ENCODE peak calls at places on chromosomes 13 and 19, in nine cellular contexts. U is thyroid gland, L is Panc1, Z is pancreas, G is left lung, K is brain microvascular endothelial cell, I is lung, R is transverse colon, Q is upper lobe of left lung. Y is an unnamed sample.

GRCh38 chr13:73901324-73902068 is 232.7 kb downstream of the KLF12 start:
- DNase-seq in U (no peak), L (no peak), Z (no peak), G (no peak), K (no peak), I (no peak), R (no peak), Q (no peak), Y (no peak)

GRCh38 chr19:17490411-17490810 is 20.1 kb downstream of the SLC27A1 start:
- DNase-seq in U (no peak), L (no peak), Z (no peak), G (no peak), K (no peak), I (no peak), R (no peak), Q (no peak), Y (no peak)

GRCh38 chr13:97460853-97461252 is 26.9 kb downstream of the RAP2A start:
- DNase-seq in U (no peak), L (no peak), Z (no peak), G (no peak), K (no peak), I (no peak), R (no peak), Q (no peak), Y (no peak)

GRCh38 chr19:35856546-35857149 is at the start of gene KIRREL2:
- DNase-seq in U (no peak), L (no peak), Z (peak), G (no peak), K (no peak), I (no peak), R (no peak), Q (no peak), Y (no peak)

GRCh38 chr19:12596927-12597548 is 13.6 kb downstream of the ZNF490 start:
- DNase-seq in U (peak), L (no peak), Z (no peak), G (peak), K (no peak), I (peak), R (no peak), Q (peak), Y (no peak)

GRCh38 chr19:40367577-40368434 is 19.3 kb downstream of the PLD3 start:
- DNase-seq in U (no peak), L (no peak), Z (no peak), G (no peak), K (no peak), I (no peak), R (no peak), Q (no peak), Y (no peak)

GRCh38 chr13:58620171-58620570 is 988.6 kb downstream of the PCDH17 start:
- DNase-seq in U (no peak), L (no peak), Z (no peak), G (no peak), K (no peak), I (no peak), R (no peak), Q (no peak), Y (no peak)

GRCh38 chr13:32781906-32782305 is 195.7 kb downstream of the PDS5B start:
- DNase-seq in U (no peak), L (no peak), Z (no peak), G (no peak), K (no peak), I (no peak), R (no peak), Q (no peak), Y (no peak)

GRCh38 chr13:100811431-100811830 is 136.8 kb upstream of the TMTC4 start:
- DNase-seq in U (no peak), L (no peak), Z (no peak), G (no peak), K (no peak), I (no peak), R (no peak), Q (no peak), Y (no peak)

GRCh38 chr13:44842158-44842557 is 147.1 kb downstream of the NUFIP1 start:
- DNase-seq in U (no peak), L (no peak), Z (no peak), G (no peak), K (no peak), I (no peak), R (no peak), Q (no peak), Y (no peak)

GRCh38 chr19:31139871-31140505 is 209.2 kb downstream of the TSHZ3 start:
- DNase-seq in U (peak), L (no peak), Z (no peak), G (no peak), K (peak), I (no peak), R (no peak), Q (no peak), Y (peak)

GRCh38 chr19:2636897-2637683 is 65.4 kb downstream of the GNG7 start:
- DNase-seq in U (peak), L (no peak), Z (peak), G (peak), K (peak), I (peak), R (peak), Q (peak), Y (no peak)

DNA sequence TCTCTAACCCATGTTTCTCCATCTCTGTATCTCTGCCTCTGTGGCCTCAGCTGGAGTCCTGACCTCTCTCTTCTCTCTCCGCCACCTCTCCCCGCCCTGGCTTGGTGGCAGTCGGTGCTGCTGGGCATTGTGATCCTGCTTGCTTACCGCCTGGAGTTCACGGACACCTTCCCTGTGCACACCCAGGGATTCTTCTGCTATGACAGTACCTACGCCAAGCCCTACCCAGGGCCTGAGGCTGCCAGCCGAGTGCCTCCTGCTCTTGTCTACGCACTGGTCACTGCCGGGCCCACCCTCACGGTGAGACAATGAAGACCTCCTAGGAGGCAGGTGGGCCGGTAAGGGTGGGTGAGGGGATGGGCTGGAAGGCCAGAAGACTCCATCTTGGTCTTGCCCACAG is 4.2 kb downstream of the PLPPR2 start:
- DNase-seq in U (no peak), L (no peak), Z (no peak), G (no peak), K (no peak), I (no peak), R (no peak), Q (no peak), Y (no peak)
- H3K27ac ChIP-seq in U (no peak), L (no peak), Z (no peak), G (no peak), K (no peak), I (no peak), R (no peak), Q (no peak), Y (no peak)

DNA sequence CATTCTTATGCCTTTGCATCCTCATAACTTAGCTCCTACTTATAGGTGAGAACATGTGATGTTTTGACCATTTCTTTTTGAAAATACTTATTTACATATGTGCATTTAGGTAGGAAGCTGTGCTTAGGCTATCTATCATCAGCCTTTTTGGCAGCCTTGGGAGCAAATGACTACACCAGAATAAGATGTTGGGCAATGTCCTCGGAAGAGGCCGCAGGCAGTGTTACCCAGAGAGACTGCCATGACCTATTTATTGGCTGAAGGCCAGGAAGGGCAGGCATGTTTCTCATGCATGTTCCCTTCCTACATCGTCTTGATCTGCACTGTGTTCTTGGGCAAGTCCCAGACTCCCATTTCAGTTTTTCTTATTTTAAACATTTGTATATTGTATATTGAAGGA is 122.2 kb downstream of the B3GLCT start:
- DNase-seq in U (peak), L (no peak), Z (no peak), G (no peak), K (peak), I (no peak), R (no peak), Q (no peak), Y (peak)
- TF ChIP-seq CTCF in U (no peak), L (no peak), Z (no peak), G (no peak), K (no peak), I (no peak), R (no peak), Q (no peak), Y (no peak)

DNA sequence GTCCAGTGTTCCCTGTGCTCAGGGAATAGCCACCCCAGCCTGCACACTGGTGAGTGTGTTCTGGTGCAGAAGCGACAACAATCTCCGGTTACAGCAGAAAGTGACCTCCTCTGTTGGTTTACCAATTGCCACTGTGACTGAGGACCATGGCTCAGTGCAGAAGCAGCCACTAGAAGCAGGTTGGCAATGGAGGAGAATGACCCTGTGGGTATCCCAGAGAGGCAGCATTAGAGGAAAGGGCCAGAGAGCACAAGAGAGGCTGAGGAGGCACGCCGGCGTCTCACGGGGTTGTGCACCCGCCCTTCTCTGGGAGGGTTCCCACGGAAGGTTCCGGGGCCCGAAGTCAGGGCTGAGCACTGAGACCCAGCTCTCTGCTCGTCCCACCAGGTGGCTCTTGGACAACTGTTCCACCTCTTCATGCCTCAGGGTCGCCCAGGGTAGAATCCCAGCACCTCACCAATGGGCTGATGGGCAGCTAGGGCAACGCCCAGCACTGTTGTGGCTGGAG is 14.0 kb downstream of the PROZ start:
- DNase-seq in U (no peak), L (no peak), Z (no peak), G (no peak), K (no peak), I (no peak), R (no peak), Q (no peak), Y (no peak)
- H3K27ac ChIP-seq in U (no peak), L (no peak), Z (no peak), G (no peak), K (no peak), I (no peak), R (no peak), Q (no peak), Y (no peak)

GRCh38 chr19:6271721-6272410 is 7.9 kb downstream of the MLLT1 start:
- DNase-seq in U (peak), L (no peak), Z (peak), G (peak), K (no peak), I (peak), R (peak), Q (peak), Y (no peak)
- TF ChIP-seq CTCF in U (no peak), L (no peak), Z (no peak), G (no peak), K (peak), I (no peak), R (no peak), Q (no peak), Y (no peak)

GRCh38 chr13:41611385-41611784 is 154.0 kb downstream of the RGCC start:
- DNase-seq in U (no peak), L (no peak), Z (no peak), G (no peak), K (no peak), I (no peak), R (no peak), Q (no peak), Y (no peak)

GRCh38 chr13:41614671-41615519 is 157.5 kb downstream of the RGCC start:
- DNase-seq in U (no peak), L (no peak), Z (no peak), G (no peak), K (no peak), I (no peak), R (no peak), Q (no peak), Y (no peak)

GRCh38 chr13:41615520-41615838 is 158.1 kb downstream of the RGCC start:
- DNase-seq in U (no peak), L (no peak), Z (no peak), G (no peak), K (no peak), I (no peak), R (no peak), Q (no peak), Y (no peak)

GRCh38 chr13:41613984-41614581 is 156.7 kb downstream of the RGCC start:
- DNase-seq in U (no peak), L (no peak), Z (no peak), G (peak), K (peak), I (no peak), R (no peak), Q (peak), Y (no peak)

GRCh38 chr13:41613471-41613870 is 156.1 kb downstream of the RGCC start:
- DNase-seq in U (no peak), L (no peak), Z (no peak), G (no peak), K (no peak), I (no peak), R (no peak), Q (no peak), Y (no peak)
- H3K27ac ChIP-seq in U (no peak), L (no peak), Z (no peak), G (peak), K (peak), I (peak), R (no peak), Q (peak), Y (no peak)

GRCh38 chr13:109918179-109918651 is 131.8 kb upstream of the IRS2 start:
- DNase-seq in U (no peak), L (no peak), Z (no peak), G (no peak), K (peak), I (no peak), R (no peak), Q (no peak), Y (no peak)
- TF ChIP-seq CTCF in U (no peak), L (no peak), Z (no peak), G (no peak), K (no peak), I (no peak), R (no peak), Q (no peak), Y (no peak)

GRCh38 chr19:4620675-4621074 is 18.6 kb upstream of the TNFAIP8L1 start:
- DNase-seq in U (no peak), L (no peak), Z (no peak), G (no peak), K (no peak), I (no peak), R (no peak), Q (no peak), Y (no peak)
- H3K27ac ChIP-seq in U (no peak), L (no peak), Z (no peak), G (no peak), K (no peak), I (no peak), R (no peak), Q (no peak), Y (no peak)

Y was measured in foreskin keratinocyte.